ENCODE peak calls at places on chromosomes 4 and X, in nine cellular contexts. W is esophagus muscularis mucosa, D is psoas muscle, T is left ventricle myocardium inferior, C is stomach, H is A549, G is spleen, S is IMR-90, R is hepatocyte. X is an unnamed sample.

GRCh38 chr4:141560056-141560455 is 76.3 kb upstream of the IL15 start:
- DNase-seq in W (no peak), D (no peak), T (no peak), C (no peak), H (no peak), G (no peak), S (peak), R (no peak), X (no peak)

GRCh38 chrX:2545144-2545543 is 44.4 kb upstream of the DHRSX start:
- DNase-seq in W (no peak), D (no peak), T (no peak), C (no peak), H (no peak), G (no peak), S (no peak), R (no peak), X (no peak)

GRCh38 chrX:20373063-20373462 is 106.4 kb upstream of the RPS6KA3 start:
- DNase-seq in W (no peak), D (no peak), T (no peak), C (no peak), H (no peak), G (no peak), S (no peak), R (peak), X (no peak)

GRCh38 chrX:39857780-39858179 is 240.0 kb downstream of the BCOR start:
- DNase-seq in W (no peak), D (no peak), T (no peak), C (no peak), H (no peak), G (no peak), S (no peak), R (no peak), X (no peak)

GRCh38 chr4:152678841-152679240 is 956 bp downstream of the TMEM154 start:
- DNase-seq in W (no peak), D (no peak), T (no peak), C (no peak), H (no peak), G (no peak), S (no peak), R (no peak), X (no peak)

GRCh38 chr4:125198916-125199315 is 115.8 kb upstream of the FAT4 start:
- DNase-seq in W (no peak), D (no peak), T (no peak), C (no peak), H (no peak), G (no peak), S (peak), R (no peak), X (no peak)

GRCh38 chr4:58983887-58984286 is 1873.7 kb upstream of the IGFBP7 start:
- DNase-seq in W (no peak), D (no peak), T (no peak), C (no peak), H (no peak), G (no peak), S (no peak), R (no peak), X (no peak)

GRCh38 chr4:164648151-164648848 is 105.6 kb upstream of the SMIM31 start:
- DNase-seq in W (no peak), D (no peak), T (no peak), C (no peak), H (no peak), G (no peak), S (no peak), R (no peak), X (no peak)

GRCh38 chrX:11577603-11578002 is 88.1 kb downstream of the ARHGAP6 start:
- DNase-seq in W (no peak), D (no peak), T (no peak), C (no peak), H (no peak), G (no peak), S (no peak), R (no peak), X (no peak)

GRCh38 chrX:41952102-41952501 is 28.7 kb upstream of the CASK start:
- DNase-seq in W (no peak), D (no peak), T (no peak), C (no peak), H (no peak), G (no peak), S (no peak), R (no peak), X (no peak)

GRCh38 chrX:37867509-37868153 is 20.3 kb upstream of the DYNLT3 start:
- DNase-seq in W (no peak), D (no peak), T (no peak), C (no peak), H (no peak), G (no peak), S (no peak), R (no peak), X (no peak)

GRCh38 chr4:114037981-114038380 is 58.5 kb upstream of the ARSJ start:
- DNase-seq in W (no peak), D (no peak), T (no peak), C (no peak), H (no peak), G (no peak), S (no peak), R (no peak), X (no peak)

GRCh38 chr4:25970241-25970675 is 56.2 kb downstream of the SMIM20 start:
- DNase-seq in W (no peak), D (no peak), T (peak), C (no peak), H (no peak), G (no peak), S (no peak), R (no peak), X (no peak)

GRCh38 chr4:8221985-8222384 is 22.9 kb downstream of the SH3TC1 start:
- DNase-seq in W (no peak), D (no peak), T (no peak), C (no peak), H (no peak), G (no peak), S (no peak), R (no peak), X (no peak)

GRCh38 chrX:18983711-18984380 is at the start of gene PHKA2:
- DNase-seq in W (no peak), D (peak), T (peak), C (peak), H (no peak), G (no peak), S (no peak), R (peak), X (peak)

GRCh38 chr4:71765349-71765748 is 18.5 kb downstream of the GC start:
- DNase-seq in W (no peak), D (no peak), T (no peak), C (no peak), H (no peak), G (no peak), S (peak), R (no peak), X (no peak)

GRCh38 chrX:122094611-122095010 is 1047.2 kb downstream of the GLUD2 start:
- DNase-seq in W (no peak), D (no peak), T (no peak), C (no peak), H (no peak), G (no peak), S (no peak), R (peak), X (no peak)

GRCh38 chr4:186712690-186713089 is 11.0 kb downstream of the FAT1 start:
- DNase-seq in W (no peak), D (no peak), T (peak), C (no peak), H (no peak), G (no peak), S (no peak), R (no peak), X (no peak)

GRCh38 chrX:41406211-41406610 is 40.9 kb upstream of the NYX start:
- DNase-seq in W (no peak), D (no peak), T (no peak), C (no peak), H (no peak), G (no peak), S (peak), R (no peak), X (no peak)

GRCh38 chrX:152926279-152926678 is 28.4 kb downstream of the ZNF185 start:
- DNase-seq in W (no peak), D (no peak), T (no peak), C (peak), H (peak), G (no peak), S (peak), R (peak), X (no peak)

GRCh38 chr4:155552180-155552579 is 114.5 kb upstream of the GUCY1A1 start:
- DNase-seq in W (no peak), D (no peak), T (no peak), C (no peak), H (no peak), G (no peak), S (peak), R (no peak), X (no peak)

GRCh38 chr4:170741856-170742255 is 652.1 kb upstream of the AADAT start:
- DNase-seq in W (no peak), D (no peak), T (no peak), C (no peak), H (no peak), G (no peak), S (no peak), R (no peak), X (no peak)

GRCh38 chr4:109631709-109632108 is 71.5 kb downstream of the CASP6 start:
- DNase-seq in W (no peak), D (no peak), T (no peak), C (no peak), H (peak), G (no peak), S (peak), R (peak), X (no peak)

GRCh38 chr4:136858911-136859310 is 673.4 kb downstream of the PCDH18 start:
- DNase-seq in W (no peak), D (no peak), T (no peak), C (no peak), H (no peak), G (no peak), S (no peak), R (no peak), X (no peak)

GRCh38 chr4:189046642-189047041 is 894.0 kb upstream of the FRG1 start:
- DNase-seq in W (no peak), D (no peak), T (no peak), C (no peak), H (no peak), G (no peak), S (peak), R (no peak), X (no peak)

GRCh38 chr4:2621419-2621818 is 85.0 kb downstream of the FAM193A start:
- DNase-seq in W (no peak), D (no peak), T (no peak), C (no peak), H (no peak), G (no peak), S (no peak), R (no peak), X (no peak)

GRCh38 chr4:54976682-54977081 is 148.7 kb downstream of the KDR start:
- DNase-seq in W (no peak), D (no peak), T (no peak), C (no peak), H (no peak), G (no peak), S (no peak), R (no peak), X (no peak)

GRCh38 chr4:10074767-10075105 is 41.9 kb downstream of the WDR1 start:
- DNase-seq in W (no peak), D (no peak), T (peak), C (peak), H (peak), G (no peak), S (peak), R (no peak), X (no peak)

GRCh38 chr4:167100120-167100519 is 134.2 kb downstream of the SPOCK3 start:
- DNase-seq in W (no peak), D (no peak), T (no peak), C (no peak), H (peak), G (no peak), S (no peak), R (peak), X (no peak)

GRCh38 chr4:47913328-47913727 is 1.1 kb downstream of the NFXL1 start:
- DNase-seq in W (no peak), D (no peak), T (no peak), C (no peak), H (no peak), G (no peak), S (peak), R (peak), X (no peak)

GRCh38 chr4:54543088-54543795 is 114.5 kb upstream of the KIT start:
- DNase-seq in W (no peak), D (no peak), T (no peak), C (no peak), H (no peak), G (no peak), S (peak), R (no peak), X (no peak)

GRCh38 chr4:74284074-74284473 is 24.2 kb upstream of the EPGN start:
- DNase-seq in W (no peak), D (no peak), T (no peak), C (no peak), H (peak), G (no peak), S (peak), R (no peak), X (no peak)

GRCh38 chr4:11480683-11481082 is 52.0 kb upstream of the HS3ST1 start:
- DNase-seq in W (no peak), D (no peak), T (no peak), C (no peak), H (no peak), G (no peak), S (peak), R (no peak), X (no peak)

DNA sequence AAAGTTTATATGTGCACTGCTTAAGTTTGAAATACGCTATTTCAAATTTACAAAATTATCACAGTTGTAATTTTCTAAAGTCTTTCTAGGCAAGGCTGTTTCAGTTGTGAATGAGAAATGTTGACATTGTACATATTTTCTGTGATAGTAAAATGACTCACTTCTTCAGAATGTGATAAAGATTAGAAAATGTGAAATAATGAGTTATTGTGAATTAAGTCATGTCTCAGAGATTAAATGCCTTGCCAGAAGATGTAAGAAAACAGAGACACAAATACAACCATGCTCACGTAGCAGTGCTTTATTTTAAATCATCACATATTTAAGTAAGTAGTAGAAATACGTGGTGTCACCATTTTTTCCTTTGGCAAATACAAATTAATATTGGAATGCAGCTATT is 770 bp downstream of the CLCN4 start:
- DNase-seq in W (no peak), D (no peak), T (no peak), C (no peak), H (no peak), G (no peak), S (peak), R (no peak), X (no peak)
- H3K27ac ChIP-seq in W (no peak), D (peak), T (peak), C (peak), H (no peak), G (peak), S (no peak), R (peak), X (peak)

DNA sequence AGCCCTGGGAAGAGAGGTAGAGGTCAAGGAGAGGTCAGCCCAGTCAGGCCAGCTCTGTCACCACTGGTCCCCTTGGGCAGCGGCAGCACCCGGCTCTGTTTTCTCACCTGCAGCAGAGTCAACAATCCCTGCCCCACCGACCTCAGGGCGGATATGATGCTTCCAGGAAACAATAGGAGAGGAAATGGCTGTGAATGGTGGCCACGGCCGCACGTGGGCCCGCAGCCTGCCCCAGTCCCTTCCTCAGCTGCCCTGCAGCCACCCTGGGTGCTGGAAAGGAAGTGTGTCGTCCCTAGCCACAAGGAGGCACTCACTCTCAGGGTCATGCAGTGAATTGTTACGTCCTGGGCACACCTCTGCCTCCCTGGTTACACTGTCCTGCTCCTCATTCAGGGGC is 92.5 kb upstream of the ENPP6 start:
- DNase-seq in W (peak), D (peak), T (no peak), C (no peak), H (peak), G (peak), S (no peak), R (no peak), X (no peak)
- H3K4me3 ChIP-seq in W (no peak), D (no peak), T (no peak), C (no peak), H (no peak), G (no peak), S (no peak), R (no peak), X (no peak)

DNA sequence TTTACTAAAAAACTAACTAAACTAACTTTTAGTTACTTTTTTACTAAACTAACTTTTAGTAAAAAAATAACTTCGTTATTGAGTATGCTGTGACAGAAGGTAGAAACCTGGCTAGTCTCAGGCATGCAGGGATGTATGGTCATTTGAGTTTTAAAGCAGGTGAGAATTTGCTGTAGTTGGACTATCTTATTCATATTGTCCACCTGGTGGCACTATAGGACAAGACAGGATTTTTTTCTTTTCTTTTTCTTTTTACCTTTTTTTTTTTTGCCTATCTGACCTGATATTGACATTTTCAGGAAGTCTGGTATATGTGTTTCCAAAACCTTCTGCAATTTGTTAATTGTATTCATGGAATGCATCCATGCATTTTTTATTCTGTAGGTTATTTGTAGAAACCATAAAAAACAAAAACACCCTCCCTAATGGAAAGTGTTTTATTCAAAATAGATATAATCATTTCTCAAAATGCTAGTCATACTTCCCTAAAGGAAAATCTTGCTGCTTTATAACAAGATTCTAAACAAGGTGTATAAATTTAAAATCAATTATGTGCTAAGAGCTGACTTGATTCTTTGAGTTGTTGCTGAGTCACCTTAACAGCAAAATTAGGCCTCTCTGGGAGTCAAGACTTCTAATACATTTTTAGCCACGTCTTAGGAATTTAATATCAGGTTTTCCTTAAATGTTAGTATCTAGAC is 201.2 kb upstream of the GNPDA2 start:
- DNase-seq in W (no peak), D (no peak), T (no peak), C (no peak), H (peak), G (no peak), S (peak), R (peak), X (no peak)
- TF ChIP-seq CTCF in W (peak), D (peak), T (peak), C (no peak), H (peak), G (no peak), S (peak), R (peak), X (no peak)

GRCh38 chrX:153944140-153944799 is at the start of gene RENBP:
- DNase-seq in W (no peak), D (no peak), T (peak), C (peak), H (no peak), G (peak), S (no peak), R (peak), X (no peak)
- H3K27ac ChIP-seq in W (peak), D (no peak), T (peak), C (peak), H (no peak), G (peak), S (no peak), R (no peak), X (peak)

GRCh38 chrX:135520022-135520552 is 373 bp upstream of the INTS6L start:
- DNase-seq in W (no peak), D (no peak), T (no peak), C (no peak), H (no peak), G (no peak), S (peak), R (peak), X (no peak)
- H3K4me3 ChIP-seq in W (peak), D (peak), T (peak), C (peak), H (no peak), G (no peak), S (peak), R (peak), X (peak)

GRCh38 chr4:13917010-13917409 is 289.5 kb upstream of the BOD1L1 start:
- DNase-seq in W (no peak), D (no peak), T (no peak), C (no peak), H (no peak), G (no peak), S (peak), R (no peak), X (no peak)
- TF ChIP-seq CTCF in W (no peak), D (no peak), T (no peak), C (no peak), H (no peak), G (no peak), S (no peak), R (no peak), X (no peak)